ENCODE peak calls at places on chromosome 16, in eight cellular contexts. D, I, C, W, N, E, X and M are unnamed samples.
A peak's percentile ranks its signal among the peaks of the same experiment; 100 is the strongest.

GRCh38 chr16:5604770-5605169 is 507.2 kb upstream of the EEF2KMT start:
- DNase-seq in C (peak; percentile 53), I (no peak), E (no peak), X (no peak), W (peak; percentile 80), N (no peak), D (peak; percentile 16), M (no peak)

GRCh38 chr16:10981697-10982216 is 37.4 kb downstream of the CLEC16A start:
- DNase-seq in W (peak; percentile 50), X (no peak), N (no peak), D (peak; percentile 69), I (no peak), C (peak; percentile 53), E (peak; percentile 73), M (no peak)

GRCh38 chr16:19210175-19210924 is 42.3 kb downstream of the SYT17 start:
- DNase-seq in X (peak; percentile 13), D (no peak), I (peak; percentile 29), W (no peak), E (no peak), C (peak; percentile 17), N (no peak), M (no peak)

GRCh38 chr16:12199524-12199923 is 223.0 kb downstream of the SNX29 start:
- DNase-seq in X (no peak), N (no peak), E (no peak), C (no peak), I (no peak), D (no peak), W (no peak), M (no peak)

GRCh38 chr16:77822656-77823055 is 34.3 kb downstream of the VAT1L start:
- DNase-seq in C (no peak), E (no peak), D (no peak), I (no peak), W (no peak), N (no peak), X (no peak), M (no peak)

GRCh38 chr16:81696136-81696958 is 82.7 kb upstream of the PLCG2 start:
- DNase-seq in N (no peak), C (no peak), E (no peak), D (no peak), X (no peak), I (no peak), W (no peak), M (no peak)

GRCh38 chr16:11949527-11949926 is 7.7 kb upstream of the NPIPB2 start:
- DNase-seq in E (peak; percentile 36), I (no peak), W (peak; percentile 68), D (peak; percentile 36), C (peak; percentile 62), N (no peak), X (peak; percentile 51), M (peak; percentile 41)

GRCh38 chr16:50065241-50065623 is 538 bp upstream of the HEATR3 start:
- DNase-seq in W (no peak), X (no peak), E (no peak), I (no peak), C (no peak), N (no peak), D (no peak), M (no peak)

GRCh38 chr16:11597268-11597690 is 10.6 kb upstream of the LITAF start:
- DNase-seq in E (no peak), C (peak; percentile 39), X (peak; percentile 41), I (no peak), N (no peak), D (peak; percentile 27), W (no peak), M (no peak)

GRCh38 chr16:9723136-9723535 is 459.1 kb downstream of the GRIN2A start:
- DNase-seq in E (no peak), C (no peak), W (no peak), I (no peak), X (no peak), N (no peak), D (no peak), M (no peak)

GRCh38 chr16:31215287-31216115 is 1.4 kb downstream of the PYDC1 start:
- DNase-seq in W (peak; percentile 55), N (peak; percentile 75), D (peak; percentile 52), X (peak; percentile 67), C (peak; percentile 65), I (peak; percentile 64), E (peak; percentile 89), M (peak; percentile 67)

GRCh38 chr16:69351309-69352027 is at the start of gene TMED6:
- DNase-seq in E (no peak), D (no peak), I (peak; percentile 63), X (no peak), W (no peak), C (no peak), N (peak; percentile 70), M (no peak)

GRCh38 chr16:85142129-85142513 is 29.8 kb upstream of the CIBAR2 start:
- DNase-seq in W (no peak), N (no peak), D (no peak), C (no peak), I (no peak), X (no peak), E (no peak), M (no peak)

GRCh38 chr16:22784690-22785214 is 29.2 kb upstream of the HS3ST2 start:
- DNase-seq in X (no peak), C (no peak), I (no peak), D (no peak), E (no peak), N (no peak), W (no peak), M (no peak)

GRCh38 chr16:10552998-10553491 is 27.4 kb downstream of the EMP2 start:
- DNase-seq in E (peak; percentile 69), X (no peak), W (no peak), I (peak; percentile 30), N (peak; percentile 33), D (peak; percentile 76), C (peak; percentile 72), M (no peak)

GRCh38 chr16:50360779-50361178 is 8.0 kb downstream of the BRD7 start:
- DNase-seq in N (no peak), I (no peak), W (no peak), E (no peak), C (no peak), D (no peak), X (no peak), M (no peak)

GRCh38 chr16:66150691-66151090 is 215.8 kb upstream of the CDH5 start:
- DNase-seq in E (no peak), I (no peak), X (peak; percentile 79), D (no peak), C (no peak), W (no peak), N (no peak), M (no peak)

GRCh38 chr16:66154801-66155200 is 211.7 kb upstream of the CDH5 start:
- DNase-seq in W (peak; percentile 59), E (no peak), C (no peak), X (no peak), D (no peak), N (no peak), I (no peak), M (peak; percentile 35)

GRCh38 chr16:66156538-66156937 is 210.0 kb upstream of the CDH5 start:
- DNase-seq in E (no peak), N (no peak), C (no peak), W (no peak), I (no peak), D (no peak), X (no peak), M (no peak)

GRCh38 chr16:66155933-66156332 is 210.6 kb upstream of the CDH5 start:
- DNase-seq in E (no peak), D (no peak), W (no peak), X (no peak), I (no peak), N (no peak), C (no peak), M (no peak)

GRCh38 chr16:66152841-66153525 is 213.5 kb upstream of the CDH5 start:
- DNase-seq in D (no peak), N (no peak), W (no peak), X (peak; percentile 97), C (peak; percentile 4), I (no peak), E (no peak), M (no peak)
- TF ChIP-seq CTCF in D (no peak), N (no peak), W (no peak), X (peak; percentile 47), C (no peak), I (no peak), E (no peak), M (no peak)

GRCh38 chr16:48862087-48862532 is 252.1 kb upstream of the N4BP1 start:
- DNase-seq in E (peak; percentile 19), X (no peak), N (no peak), I (no peak), W (no peak), D (no peak), C (peak; percentile 2), M (no peak)
- TF ChIP-seq CTCF in E (no peak), X (no peak), N (no peak), I (no peak), W (peak; percentile 11), D (no peak), C (no peak), M (no peak)

GRCh38 chr16:24539295-24539849 is at the start of gene RBBP6:
- DNase-seq in N (peak; percentile 96), W (peak; percentile 97), I (peak; percentile 96), C (peak; percentile 99), X (peak; percentile 99), D (peak; percentile 94), E (peak; percentile 94), M (peak; percentile 57)
- TF ChIP-seq CTCF in N (peak; percentile 56), W (peak; percentile 24), I (no peak), C (peak; percentile 40), X (peak; percentile 38), D (no peak), E (no peak), M (peak; percentile 30)

DNA sequence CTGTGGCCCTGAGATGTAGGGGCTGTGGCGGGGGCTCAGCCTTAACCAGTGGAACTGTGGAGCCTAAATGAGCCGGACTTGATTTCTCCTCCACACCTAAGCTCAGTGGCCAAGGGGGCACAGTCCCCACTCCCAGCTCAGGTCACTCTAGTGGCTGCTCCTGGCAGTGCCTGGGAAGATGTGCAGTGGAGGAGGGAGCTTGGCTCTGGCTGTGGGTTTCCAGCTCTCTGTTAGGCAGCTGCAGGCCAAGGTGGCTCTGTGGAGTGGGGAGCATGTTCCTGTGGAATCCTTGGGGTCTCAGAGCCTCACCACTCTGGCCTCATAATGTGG is 76.3 kb downstream of the AMFR start:
- DNase-seq in C (no peak), I (no peak), D (no peak), X (no peak), W (no peak), N (peak; percentile 8), E (no peak), M (no peak)
- TF ChIP-seq CTCF in C (no peak), I (no peak), D (no peak), X (no peak), W (no peak), N (no peak), E (no peak), M (no peak)

GRCh38 chr16:57146735-57147134 is 39.1 kb downstream of the PSME3IP1 start:
- DNase-seq in N (no peak), I (no peak), E (peak; percentile 51), C (peak; percentile 46), D (no peak), X (no peak), W (peak; percentile 52), M (no peak)
- TF ChIP-seq CTCF in N (no peak), I (no peak), E (peak; percentile 38), C (no peak), D (no peak), X (peak; percentile 37), W (peak; percentile 28), M (no peak)